ENCODE peak calls at places on chromosomes 4 and X, in nine cellular contexts. J, B, C, T, Z, L, I, O and D are unnamed samples.

GRCh38 chr4:89365375-89366170 is 58.0 kb upstream of the GPRIN3 start:
- DNase-seq in Z (no peak), L (no peak), I (peak), B (no peak), T (no peak), C (no peak), O (no peak), J (no peak), D (no peak)

GRCh38 chr4:1196421-1197183 is 24.2 kb upstream of the SPON2 start:
- DNase-seq in O (peak), C (no peak), Z (no peak), T (peak), L (no peak), I (no peak), B (no peak), J (no peak), D (peak)

GRCh38 chr4:1039493-1040343 is 28.3 kb downstream of the FGFRL1 start:
- DNase-seq in C (peak), I (no peak), L (no peak), T (no peak), J (peak), Z (peak), O (peak), B (peak), D (no peak)

GRCh38 chrX:107483976-107484726 is 34.7 kb downstream of the FRMPD3 start:
- DNase-seq in T (no peak), O (no peak), Z (no peak), J (peak), L (no peak), I (no peak), C (peak), B (peak), D (no peak)

GRCh38 chr4:8289956-8290700 is 20.6 kb downstream of the HTRA3 start:
- DNase-seq in B (no peak), T (no peak), O (no peak), C (peak), I (no peak), J (no peak), L (no peak), Z (no peak), D (no peak)

GRCh38 chr4:127501103-127501502 is 131.7 kb upstream of the INTU start:
- DNase-seq in O (no peak), L (no peak), Z (peak), C (no peak), I (peak), B (no peak), T (no peak), J (no peak), D (no peak)

GRCh38 chrX:153643431-153644351 is 3.3 kb upstream of the DUSP9 start:
- DNase-seq in O (no peak), B (peak), C (peak), L (no peak), T (no peak), Z (peak), I (no peak), J (no peak), D (no peak)

GRCh38 chr4:158777423-158777822 is 8.6 kb downstream of the FNIP2 start:
- DNase-seq in C (no peak), I (no peak), Z (no peak), J (no peak), O (peak), T (no peak), L (no peak), B (no peak), D (no peak)

GRCh38 chr4:15971068-15971801 is 8.3 kb upstream of the FGFBP2 start:
- DNase-seq in Z (no peak), I (no peak), C (no peak), O (no peak), L (no peak), B (no peak), T (no peak), J (no peak), D (no peak)

GRCh38 chr4:98555798-98556445 is 102.5 kb downstream of the TSPAN5 start:
- DNase-seq in C (no peak), B (no peak), I (no peak), Z (peak), L (no peak), O (no peak), J (no peak), T (no peak), D (no peak)

GRCh38 chr4:98557497-98557896 is 100.9 kb downstream of the TSPAN5 start:
- DNase-seq in I (peak), T (no peak), J (peak), O (no peak), C (no peak), B (no peak), L (no peak), Z (peak), D (peak)

GRCh38 chr4:98558770-98559169 is 99.6 kb downstream of the TSPAN5 start:
- DNase-seq in C (no peak), T (no peak), J (peak), O (no peak), B (no peak), L (no peak), I (no peak), Z (no peak), D (no peak)

GRCh38 chr4:98556451-98556850 is 102.0 kb downstream of the TSPAN5 start:
- DNase-seq in T (no peak), I (no peak), C (no peak), J (no peak), Z (peak), L (no peak), O (no peak), B (no peak), D (no peak)

GRCh38 chr4:98558366-98558765 is 100.0 kb downstream of the TSPAN5 start:
- DNase-seq in Z (no peak), T (no peak), B (peak), L (no peak), C (no peak), O (no peak), I (no peak), J (peak), D (no peak)
- H3K27ac ChIP-seq in Z (no peak), T (no peak), B (peak), L (peak), C (no peak), O (no peak), I (no peak), J (no peak), D (no peak)

DNA sequence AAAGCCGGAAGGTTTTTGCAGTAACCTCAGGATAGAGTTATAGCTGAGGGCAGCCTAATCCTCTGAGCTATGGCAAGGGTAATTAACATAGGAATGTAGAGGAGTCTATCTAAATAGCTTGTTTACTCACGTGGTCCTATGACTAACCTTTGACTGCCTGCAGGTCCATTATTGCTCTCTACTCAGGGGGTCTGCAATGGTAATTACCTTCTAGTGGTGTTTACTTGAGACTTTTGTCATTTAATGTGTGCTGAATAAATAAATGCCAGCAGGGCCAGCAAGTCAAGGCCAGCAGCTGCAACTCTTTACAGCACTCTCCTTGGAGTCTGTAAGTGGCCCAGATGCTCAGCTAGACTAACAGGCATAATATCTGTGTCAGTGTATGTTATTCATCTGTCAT is 212.7 kb upstream of the FMR1 start:
- DNase-seq in B (no peak), Z (no peak), J (peak), I (no peak), T (no peak), C (no peak), L (no peak), O (no peak), D (no peak)
- H3K4me3 ChIP-seq in B (no peak), Z (no peak), J (no peak), I (no peak), T (no peak), C (no peak), L (no peak), O (no peak), D (no peak)

GRCh38 chr4:6269400-6269650 is 325 bp upstream of the WFS1 start:
- DNase-seq in J (no peak), Z (no peak), T (no peak), C (no peak), O (no peak), B (no peak), L (no peak), I (no peak), D (no peak)

GRCh38 chr4:6270691-6271121 is 1.1 kb downstream of the WFS1 start:
- DNase-seq in I (no peak), Z (peak), B (no peak), C (peak), J (no peak), T (no peak), L (no peak), O (no peak), D (no peak)

GRCh38 chr4:6267573-6267972 is 2.1 kb upstream of the WFS1 start:
- DNase-seq in L (no peak), J (no peak), B (no peak), I (no peak), O (no peak), T (no peak), Z (no peak), C (no peak), D (no peak)

GRCh38 chr4:6269651-6270511 is at the start of gene WFS1:
- DNase-seq in L (peak), C (peak), T (peak), B (peak), J (peak), Z (peak), I (peak), O (peak), D (peak)

GRCh38 chr4:6268650-6269399 is 825 bp upstream of the WFS1 start:
- DNase-seq in O (no peak), T (no peak), B (no peak), J (peak), Z (no peak), I (no peak), C (peak), L (no peak), D (no peak)
- H3K27ac ChIP-seq in O (peak), T (peak), B (no peak), J (no peak), Z (no peak), I (no peak), C (peak), L (peak), D (peak)

GRCh38 chr4:168633474-168633873 is 136.6 kb downstream of the PALLD start:
- DNase-seq in I (no peak), C (no peak), B (no peak), J (no peak), O (no peak), Z (no peak), L (no peak), T (no peak), D (no peak)
- H3K4me3 ChIP-seq in I (no peak), C (peak), B (peak), J (no peak), O (no peak), Z (no peak), L (no peak), T (peak), D (no peak)

GRCh38 chr4:151460434-151460833 is 51.5 kb downstream of the FHIP1A start:
- DNase-seq in I (no peak), B (peak), O (no peak), T (no peak), L (no peak), Z (no peak), J (no peak), C (no peak), D (no peak)

GRCh38 chr4:151458148-151458547 is 49.2 kb downstream of the FHIP1A start:
- DNase-seq in J (no peak), C (no peak), I (peak), L (no peak), T (no peak), Z (no peak), B (no peak), O (no peak), D (no peak)

GRCh38 chr4:151459380-151459779 is 50.4 kb downstream of the FHIP1A start:
- DNase-seq in O (no peak), I (no peak), T (no peak), B (no peak), L (no peak), C (no peak), J (no peak), Z (no peak), D (no peak)

DNA sequence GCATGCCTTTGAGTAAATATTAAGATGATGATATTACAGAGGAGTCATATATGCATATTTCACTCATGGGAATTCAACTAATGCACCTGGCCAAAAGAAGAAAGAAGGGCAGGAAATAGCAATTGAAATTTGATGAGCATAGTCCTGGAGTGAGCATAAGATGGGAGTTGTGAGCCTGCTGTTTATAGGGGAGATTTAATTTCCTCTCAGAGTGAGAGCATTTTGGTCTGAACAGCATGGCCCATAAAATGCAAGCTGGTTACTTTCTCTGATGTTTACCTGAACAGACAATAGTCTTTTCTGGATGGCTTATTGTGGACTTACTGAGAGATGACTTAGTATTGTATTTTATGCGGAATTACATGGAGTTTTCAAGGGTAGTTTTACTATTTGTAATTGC is 53.6 kb downstream of the FHIP1A start:
- DNase-seq in J (no peak), T (no peak), B (no peak), O (no peak), L (no peak), Z (no peak), C (no peak), I (no peak), D (no peak)
- H3K27ac ChIP-seq in J (no peak), T (no peak), B (no peak), O (no peak), L (no peak), Z (no peak), C (no peak), I (no peak), D (no peak)